ENCODE peak calls at places on chromosomes 7 and 10, in four cellular contexts. One of them, this sample, is unnamed.

GRCh38 chr10:86690657-86691084 is 22.4 kb downstream of the LDB3 start:
- DNase-seq in ascending aorta: no peak
- DNase-seq in PC-9: no peak
- DNase-seq in IMR-90: no peak
- DNase-seq in this sample: no peak

GRCh38 chr7:34081931-34082330 is 176.6 kb downstream of the BMPER start:
- DNase-seq in ascending aorta: no peak
- DNase-seq in PC-9: no peak
- DNase-seq in IMR-90: no peak
- DNase-seq in this sample: no peak

GRCh38 chr7:31134246-31135188 is 82.4 kb downstream of the ADCYAP1R1 start:
- DNase-seq in ascending aorta: no peak
- DNase-seq in PC-9: peak
- DNase-seq in IMR-90: peak
- DNase-seq in this sample: peak

GRCh38 chr10:3889961-3890522 is 105.0 kb upstream of the KLF6 start:
- DNase-seq in ascending aorta: no peak
- DNase-seq in PC-9: peak
- DNase-seq in IMR-90: peak
- DNase-seq in this sample: no peak

GRCh38 chr10:97584060-97584797 is at the start of gene HOGA1:
- DNase-seq in ascending aorta: peak
- DNase-seq in PC-9: peak
- DNase-seq in IMR-90: peak
- DNase-seq in this sample: no peak

GRCh38 chr7:100655908-100656674 is at the start of gene ACTL6B:
- DNase-seq in ascending aorta: no peak
- DNase-seq in PC-9: no peak
- DNase-seq in IMR-90: peak
- DNase-seq in this sample: peak

GRCh38 chr7:100465702-100466311 is 1.7 kb upstream of the SPACDR start:
- DNase-seq in ascending aorta: no peak
- DNase-seq in PC-9: no peak
- DNase-seq in IMR-90: peak
- DNase-seq in this sample: peak

GRCh38 chr7:98998821-98999725 is 120.7 kb downstream of the TRRAP start:
- DNase-seq in ascending aorta: no peak
- DNase-seq in PC-9: no peak
- DNase-seq in IMR-90: no peak
- DNase-seq in this sample: no peak

GRCh38 chr7:67754651-67755050 is 758.0 kb downstream of the TYW1 start:
- DNase-seq in ascending aorta: no peak
- DNase-seq in PC-9: no peak
- DNase-seq in IMR-90: no peak
- DNase-seq in this sample: no peak

GRCh38 chr7:50818324-50818723 is 35.6 kb upstream of the GRB10 start:
- DNase-seq in ascending aorta: no peak
- DNase-seq in PC-9: no peak
- DNase-seq in IMR-90: no peak
- DNase-seq in this sample: no peak

GRCh38 chr10:2920638-2921037 is 146.7 kb upstream of the PFKP start:
- DNase-seq in ascending aorta: no peak
- DNase-seq in PC-9: no peak
- DNase-seq in IMR-90: no peak
- DNase-seq in this sample: no peak

GRCh38 chr10:31999836-32000235 is 56.4 kb downstream of the KIF5B start:
- DNase-seq in ascending aorta: no peak
- DNase-seq in PC-9: no peak
- DNase-seq in IMR-90: no peak
- DNase-seq in this sample: no peak

GRCh38 chr7:84113286-84113685 is 81.3 kb downstream of the SEMA3A start:
- DNase-seq in ascending aorta: no peak
- DNase-seq in PC-9: no peak
- DNase-seq in IMR-90: no peak
- DNase-seq in this sample: no peak

GRCh38 chr10:18273039-18273438 is 132.8 kb downstream of the CACNB2 start:
- DNase-seq in ascending aorta: no peak
- DNase-seq in PC-9: no peak
- DNase-seq in IMR-90: no peak
- DNase-seq in this sample: no peak

GRCh38 chr7:4631664-4632171 is 50.4 kb upstream of the FOXK1 start:
- DNase-seq in ascending aorta: peak
- DNase-seq in PC-9: peak
- DNase-seq in IMR-90: peak
- DNase-seq in this sample: peak

GRCh38 chr7:50308301-50309129 is 4.0 kb downstream of the IKZF1 start:
- DNase-seq in ascending aorta: no peak
- DNase-seq in PC-9: no peak
- DNase-seq in IMR-90: no peak
- DNase-seq in this sample: no peak

GRCh38 chr7:143492043-143492471 is 14.4 kb downstream of the TAS2R41 start:
- DNase-seq in ascending aorta: no peak
- DNase-seq in PC-9: no peak
- DNase-seq in IMR-90: peak
- DNase-seq in this sample: no peak

GRCh38 chr10:6123467-6124042 is 34.7 kb downstream of the RBM17 start:
- DNase-seq in ascending aorta: no peak
- DNase-seq in PC-9: no peak
- DNase-seq in IMR-90: peak
- DNase-seq in this sample: no peak

GRCh38 chr7:19408821-19409220 is 263.6 kb upstream of the FERD3L start:
- DNase-seq in ascending aorta: no peak
- DNase-seq in PC-9: no peak
- DNase-seq in IMR-90: no peak
- DNase-seq in this sample: no peak

GRCh38 chr7:92520024-92520423 is 8.3 kb downstream of the PEX1 start:
- DNase-seq in ascending aorta: no peak
- DNase-seq in PC-9: no peak
- DNase-seq in IMR-90: no peak
- DNase-seq in this sample: no peak

GRCh38 chr7:17681965-17682364 is 258.3 kb downstream of the SNX13 start:
- DNase-seq in ascending aorta: no peak
- DNase-seq in PC-9: no peak
- DNase-seq in IMR-90: no peak
- DNase-seq in this sample: no peak

GRCh38 chr7:36487756-36488336 is 98.2 kb downstream of the ANLN start:
- DNase-seq in ascending aorta: no peak
- DNase-seq in PC-9: peak
- DNase-seq in IMR-90: peak
- DNase-seq in this sample: no peak

GRCh38 chr7:64494912-64495461 is 67.9 kb downstream of the ZNF680 start:
- DNase-seq in ascending aorta: no peak
- DNase-seq in PC-9: no peak
- DNase-seq in IMR-90: no peak
- DNase-seq in this sample: peak

DNA sequence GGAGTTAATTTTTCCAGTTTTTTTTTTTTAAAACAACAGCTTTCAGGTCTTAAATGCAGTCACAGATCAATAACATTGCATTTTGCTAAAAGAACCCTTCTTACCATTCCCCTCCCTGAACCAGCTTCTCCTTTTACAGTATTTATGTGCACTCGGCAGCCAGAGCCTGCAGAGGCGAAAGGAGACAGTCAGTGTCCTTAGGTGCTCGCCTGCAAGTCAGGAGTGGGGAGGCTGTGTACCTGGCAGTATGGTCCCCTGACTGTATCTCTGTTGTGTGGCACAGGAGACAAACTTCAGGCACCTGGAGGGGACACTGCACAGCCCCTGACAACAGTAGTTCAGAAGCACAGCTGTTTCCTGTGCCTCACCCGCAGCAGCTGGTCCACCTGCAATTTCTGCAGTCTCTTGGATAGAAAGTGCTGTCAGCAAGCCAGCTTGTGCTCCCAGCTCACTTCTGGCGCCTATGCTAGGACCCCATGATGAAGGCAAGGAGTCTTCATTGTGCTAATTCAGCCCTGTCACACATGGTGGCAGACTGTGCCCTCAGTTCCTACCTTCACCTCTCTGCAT is 73.4 kb upstream of the LAMB4 start:
- DNase-seq in ascending aorta: no peak
- DNase-seq in PC-9: no peak
- DNase-seq in IMR-90: no peak
- DNase-seq in this sample: no peak
- H3K4me3 ChIP-seq in ascending aorta: no peak
- H3K4me3 ChIP-seq in PC-9: no peak
- H3K4me3 ChIP-seq in IMR-90: no peak
- H3K4me3 ChIP-seq in this sample: no peak

DNA sequence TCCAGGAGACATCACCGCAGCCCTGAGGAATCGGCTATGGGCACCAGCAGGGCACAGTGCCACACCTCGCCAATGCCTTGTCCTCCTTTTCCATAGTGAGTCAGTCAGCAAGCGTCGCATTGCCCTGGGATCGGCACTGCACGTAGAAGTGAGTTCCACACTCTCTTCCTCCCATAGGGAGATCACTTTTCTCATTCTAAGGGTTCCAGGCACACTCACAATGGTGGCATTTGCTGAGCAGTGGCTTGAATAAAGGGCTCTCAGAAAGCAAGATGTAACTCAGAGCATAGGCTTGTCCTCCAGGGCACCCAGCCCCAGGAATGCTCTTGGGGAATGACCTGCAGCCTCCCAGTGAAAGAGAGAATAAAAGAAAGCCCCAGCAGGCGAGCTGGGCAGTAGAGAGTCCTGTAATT is 1.1 kb upstream of the VIM start:
- DNase-seq in ascending aorta: no peak
- DNase-seq in PC-9: no peak
- DNase-seq in IMR-90: no peak
- DNase-seq in this sample: no peak
- H3K4me3 ChIP-seq in ascending aorta: peak
- H3K4me3 ChIP-seq in PC-9: no peak
- H3K4me3 ChIP-seq in IMR-90: no peak
- H3K4me3 ChIP-seq in this sample: no peak

DNA sequence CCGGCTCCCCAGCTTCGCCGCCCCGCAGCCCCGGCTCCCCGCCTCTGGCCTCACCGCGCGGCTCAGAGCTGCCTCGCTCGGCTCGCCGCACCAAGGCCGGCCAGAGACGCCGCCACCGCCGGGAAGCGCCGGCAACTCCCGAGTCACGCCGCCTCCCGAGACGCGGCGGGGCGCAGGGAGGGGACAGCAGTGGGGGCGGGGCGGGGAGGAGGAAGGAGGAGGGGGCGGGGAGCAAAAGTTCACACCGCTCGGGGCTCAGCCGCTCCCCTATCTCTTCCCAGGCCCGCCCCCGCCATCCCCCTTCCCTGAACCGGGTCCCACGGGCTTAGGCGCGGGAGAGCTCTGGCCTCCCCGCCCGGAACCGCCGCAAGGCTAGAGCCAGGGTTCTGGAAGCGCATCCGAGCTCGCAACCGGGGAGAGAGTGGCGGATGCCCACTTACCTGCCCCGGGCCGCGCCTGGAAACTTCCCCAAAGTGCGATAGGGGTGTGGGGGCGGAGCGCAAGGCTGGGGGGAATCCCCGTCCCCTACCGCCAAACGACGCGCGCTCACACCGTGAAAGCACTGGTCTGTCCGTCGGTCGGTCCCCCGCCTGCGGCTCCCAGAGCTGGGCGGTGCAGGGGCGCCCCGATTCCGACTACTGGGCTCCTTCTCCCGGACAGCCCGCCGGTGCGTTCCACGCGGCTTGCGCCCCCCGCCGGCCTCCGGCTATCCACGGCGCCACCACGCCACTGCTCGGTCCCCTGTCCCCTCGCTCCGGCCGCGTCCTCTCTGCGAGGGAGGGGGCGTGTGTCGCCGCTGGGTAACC is 925 bp downstream of the CHST15 start:
- DNase-seq in ascending aorta: no peak
- DNase-seq in PC-9: peak
- DNase-seq in IMR-90: no peak
- DNase-seq in this sample: peak
- H3K4me3 ChIP-seq in ascending aorta: peak
- H3K4me3 ChIP-seq in PC-9: peak
- H3K4me3 ChIP-seq in IMR-90: no peak
- H3K4me3 ChIP-seq in this sample: peak

DNA sequence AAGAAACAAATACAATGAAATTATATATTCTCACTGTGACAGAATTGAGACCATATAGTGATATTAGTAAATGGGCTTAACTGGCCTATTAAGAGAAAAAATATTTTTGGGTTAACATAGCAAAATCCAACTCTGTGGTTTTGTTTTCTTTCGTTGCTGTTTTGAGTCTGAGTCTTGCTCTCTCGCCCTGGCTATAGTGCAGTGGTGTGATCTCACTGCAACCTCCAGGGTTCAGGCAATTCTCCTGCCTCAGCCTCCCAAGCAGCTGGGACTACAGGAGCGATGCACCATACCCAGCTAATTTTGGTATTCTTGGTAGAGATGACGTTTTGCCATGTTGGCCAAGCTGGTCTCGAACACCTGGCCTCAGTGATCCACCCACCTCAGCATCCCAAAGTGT is 15.3 kb downstream of the TRIM24 start:
- DNase-seq in ascending aorta: no peak
- DNase-seq in PC-9: no peak
- DNase-seq in IMR-90: no peak
- DNase-seq in this sample: no peak
- H3K4me3 ChIP-seq in ascending aorta: no peak
- H3K4me3 ChIP-seq in PC-9: no peak
- H3K4me3 ChIP-seq in IMR-90: no peak
- H3K4me3 ChIP-seq in this sample: no peak

DNA sequence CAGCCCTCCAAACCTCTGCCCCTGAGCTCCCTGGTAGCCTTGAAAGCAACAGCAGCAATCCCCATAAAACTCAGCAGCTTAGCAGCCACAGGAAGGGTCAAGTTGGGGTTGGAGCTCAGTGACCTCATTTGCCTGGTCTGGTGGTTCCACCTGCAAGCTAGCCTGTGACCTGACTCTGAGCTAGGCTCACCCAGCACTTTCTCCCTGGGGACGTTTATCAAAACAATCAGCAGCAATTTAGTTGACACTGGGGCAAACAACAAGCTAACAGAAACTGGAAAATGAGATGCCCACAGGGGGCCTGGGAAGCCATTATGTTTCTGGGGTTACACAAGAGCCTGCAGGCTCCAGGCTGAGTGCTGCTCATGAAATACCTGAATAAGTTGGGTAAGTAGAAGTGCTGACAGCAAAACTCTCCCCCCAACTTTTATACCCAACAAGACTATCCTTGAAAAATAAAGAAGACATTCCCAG is 22.4 kb upstream of the CRYGN start:
- DNase-seq in ascending aorta: no peak
- DNase-seq in PC-9: no peak
- DNase-seq in IMR-90: no peak
- DNase-seq in this sample: no peak
- H3K4me3 ChIP-seq in ascending aorta: no peak
- H3K4me3 ChIP-seq in PC-9: no peak
- H3K4me3 ChIP-seq in IMR-90: no peak
- H3K4me3 ChIP-seq in this sample: no peak

DNA sequence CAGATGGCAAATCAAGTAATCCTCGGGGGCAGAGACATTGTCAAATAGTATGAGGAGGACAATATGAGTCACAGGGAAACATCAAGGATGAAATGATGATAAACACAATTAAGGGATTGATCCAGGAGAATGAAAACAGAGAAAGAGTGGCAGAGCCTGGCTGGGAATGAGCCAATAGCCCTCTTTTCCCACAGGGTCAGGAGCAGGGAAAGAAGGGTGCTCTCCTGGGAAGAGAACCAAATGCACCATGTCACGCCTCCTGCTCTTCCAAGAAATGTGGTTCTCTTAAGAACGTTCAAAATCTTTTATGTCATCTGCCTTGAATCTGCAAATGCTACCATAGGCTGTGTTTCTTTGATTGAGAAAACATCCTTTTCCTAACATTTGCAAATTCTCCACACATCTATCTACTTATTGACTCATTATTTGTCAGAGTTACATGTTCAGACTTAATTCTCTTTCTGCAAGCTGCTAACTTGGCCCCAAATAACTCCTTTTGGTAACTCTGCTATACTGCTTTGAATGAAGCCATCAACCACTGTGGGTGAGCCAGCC is 50.6 kb downstream of the HIPK2 start:
- DNase-seq in ascending aorta: no peak
- DNase-seq in PC-9: no peak
- DNase-seq in IMR-90: peak
- DNase-seq in this sample: no peak
- H3K4me3 ChIP-seq in ascending aorta: no peak
- H3K4me3 ChIP-seq in PC-9: no peak
- H3K4me3 ChIP-seq in IMR-90: no peak
- H3K4me3 ChIP-seq in this sample: no peak

This sample was measured in ovary.